ENCODE peak calls at places on chromosomes 11 and 22, in ten cellular contexts. One of them, this sample, is unnamed.

GRCh38 chr11:33802414-33802950 is 28.2 kb upstream of the FBXO3 start:
- DNase-seq in astrocyte of the spinal cord: peak; percentile 92
- DNase-seq in heart left ventricle: no peak
- DNase-seq in tibial nerve: no peak
- DNase-seq in esophagus muscularis mucosa: no peak
- DNase-seq in fibroblast of mammary gland: peak; percentile 84
- DNase-seq in HL-60: peak; percentile 11
- DNase-seq in IMR-90: peak; percentile 88
- DNase-seq in lower lobe of right lung: no peak
- DNase-seq in colonic mucosa: peak; percentile 59
- DNase-seq in this sample: peak; percentile 37

GRCh38 chr11:69530278-69531070 is 49.0 kb downstream of the LINC01488 start:
- DNase-seq in astrocyte of the spinal cord: no peak
- DNase-seq in esophagus muscularis mucosa: no peak
- DNase-seq in tibial nerve: no peak
- DNase-seq in heart left ventricle: no peak
- DNase-seq in colonic mucosa: no peak
- DNase-seq in IMR-90: no peak
- DNase-seq in fibroblast of mammary gland: no peak
- DNase-seq in HL-60: peak; percentile 94
- DNase-seq in lower lobe of right lung: no peak
- DNase-seq in this sample: no peak

GRCh38 chr22:23714596-23715588 is 24.1 kb downstream of the RGL4 start:
- DNase-seq in HL-60: no peak
- DNase-seq in heart left ventricle: no peak
- DNase-seq in lower lobe of right lung: no peak
- DNase-seq in astrocyte of the spinal cord: no peak
- DNase-seq in esophagus muscularis mucosa: no peak
- DNase-seq in fibroblast of mammary gland: no peak
- DNase-seq in colonic mucosa: no peak
- DNase-seq in tibial nerve: no peak
- DNase-seq in IMR-90: no peak
- DNase-seq in this sample: peak; percentile 36

GRCh38 chr11:32087602-32088001 is 3.3 kb upstream of the RCN1 start:
- DNase-seq in esophagus muscularis mucosa: no peak
- DNase-seq in tibial nerve: no peak
- DNase-seq in astrocyte of the spinal cord: peak; percentile 74
- DNase-seq in colonic mucosa: no peak
- DNase-seq in IMR-90: peak; percentile 52
- DNase-seq in fibroblast of mammary gland: peak; percentile 86
- DNase-seq in HL-60: no peak
- DNase-seq in lower lobe of right lung: no peak
- DNase-seq in heart left ventricle: no peak
- DNase-seq in this sample: no peak

GRCh38 chr22:24247564-24248344 is 2.9 kb upstream of the GGT5 start:
- DNase-seq in esophagus muscularis mucosa: peak; percentile 97
- DNase-seq in colonic mucosa: peak; percentile 78
- DNase-seq in fibroblast of mammary gland: peak; percentile 99
- DNase-seq in IMR-90: peak; percentile 95
- DNase-seq in lower lobe of right lung: peak; percentile 93
- DNase-seq in tibial nerve: peak; percentile 87
- DNase-seq in HL-60: peak; percentile 65
- DNase-seq in heart left ventricle: peak; percentile 92
- DNase-seq in astrocyte of the spinal cord: peak; percentile 95
- DNase-seq in this sample: peak; percentile 67

GRCh38 chr11:18369398-18369797 is 25.0 kb upstream of the LDHA start:
- DNase-seq in astrocyte of the spinal cord: no peak
- DNase-seq in HL-60: no peak
- DNase-seq in colonic mucosa: no peak
- DNase-seq in heart left ventricle: no peak
- DNase-seq in IMR-90: no peak
- DNase-seq in tibial nerve: no peak
- DNase-seq in esophagus muscularis mucosa: no peak
- DNase-seq in lower lobe of right lung: no peak
- DNase-seq in fibroblast of mammary gland: no peak
- DNase-seq in this sample: no peak

GRCh38 chr11:122864386-122864785 is 18.2 kb upstream of the JHY start:
- DNase-seq in astrocyte of the spinal cord: no peak
- DNase-seq in lower lobe of right lung: no peak
- DNase-seq in fibroblast of mammary gland: no peak
- DNase-seq in heart left ventricle: no peak
- DNase-seq in IMR-90: no peak
- DNase-seq in esophagus muscularis mucosa: peak; percentile 0
- DNase-seq in tibial nerve: no peak
- DNase-seq in colonic mucosa: no peak
- DNase-seq in HL-60: no peak
- DNase-seq in this sample: no peak

GRCh38 chr11:18522388-18522787 is 4.4 kb downstream of the TSG101 start:
- DNase-seq in fibroblast of mammary gland: peak; percentile 36
- DNase-seq in esophagus muscularis mucosa: no peak
- DNase-seq in colonic mucosa: no peak
- DNase-seq in lower lobe of right lung: no peak
- DNase-seq in tibial nerve: no peak
- DNase-seq in astrocyte of the spinal cord: no peak
- DNase-seq in HL-60: no peak
- DNase-seq in IMR-90: no peak
- DNase-seq in heart left ventricle: no peak
- DNase-seq in this sample: no peak

GRCh38 chr11:117072517-117073218 is 25.6 kb downstream of the SIK3 start:
- DNase-seq in heart left ventricle: no peak
- DNase-seq in lower lobe of right lung: no peak
- DNase-seq in astrocyte of the spinal cord: peak; percentile 92
- DNase-seq in colonic mucosa: no peak
- DNase-seq in fibroblast of mammary gland: peak; percentile 96
- DNase-seq in IMR-90: peak; percentile 96
- DNase-seq in esophagus muscularis mucosa: no peak
- DNase-seq in tibial nerve: no peak
- DNase-seq in HL-60: peak; percentile 71
- DNase-seq in this sample: peak; percentile 26

GRCh38 chr11:83520849-83521248 is 234.7 kb upstream of the CCDC90B start:
- DNase-seq in colonic mucosa: no peak
- DNase-seq in esophagus muscularis mucosa: peak; percentile 66
- DNase-seq in tibial nerve: no peak
- DNase-seq in IMR-90: no peak
- DNase-seq in fibroblast of mammary gland: no peak
- DNase-seq in astrocyte of the spinal cord: no peak
- DNase-seq in lower lobe of right lung: no peak
- DNase-seq in heart left ventricle: no peak
- DNase-seq in HL-60: no peak
- DNase-seq in this sample: no peak

GRCh38 chr11:63641727-63642126 is 27.5 kb upstream of the PLAAT3 start:
- DNase-seq in colonic mucosa: no peak
- DNase-seq in esophagus muscularis mucosa: no peak
- DNase-seq in astrocyte of the spinal cord: peak; percentile 14
- DNase-seq in fibroblast of mammary gland: peak; percentile 37
- DNase-seq in IMR-90: peak; percentile 10
- DNase-seq in HL-60: no peak
- DNase-seq in heart left ventricle: no peak
- DNase-seq in lower lobe of right lung: no peak
- DNase-seq in tibial nerve: no peak
- DNase-seq in this sample: no peak
- TF ChIP-seq CTCF in colonic mucosa: no peak
- TF ChIP-seq CTCF in esophagus muscularis mucosa: peak; percentile 16
- TF ChIP-seq CTCF in astrocyte of the spinal cord: no peak
- TF ChIP-seq CTCF in fibroblast of mammary gland: peak; percentile 2
- TF ChIP-seq CTCF in IMR-90: no peak
- TF ChIP-seq CTCF in HL-60: no peak
- TF ChIP-seq CTCF in heart left ventricle: no peak
- TF ChIP-seq CTCF in lower lobe of right lung: no peak
- TF ChIP-seq CTCF in tibial nerve: no peak
- TF ChIP-seq CTCF in this sample: no peak

GRCh38 chr22:20802922-20803553 is 29.1 kb downstream of the SERPIND1 start:
- DNase-seq in IMR-90: no peak
- DNase-seq in esophagus muscularis mucosa: no peak
- DNase-seq in heart left ventricle: no peak
- DNase-seq in fibroblast of mammary gland: no peak
- DNase-seq in tibial nerve: no peak
- DNase-seq in lower lobe of right lung: no peak
- DNase-seq in astrocyte of the spinal cord: no peak
- DNase-seq in HL-60: no peak
- DNase-seq in colonic mucosa: no peak
- DNase-seq in this sample: no peak

GRCh38 chr22:20804650-20805049 is 30.7 kb downstream of the SERPIND1 start:
- DNase-seq in heart left ventricle: no peak
- DNase-seq in colonic mucosa: no peak
- DNase-seq in lower lobe of right lung: no peak
- DNase-seq in esophagus muscularis mucosa: no peak
- DNase-seq in tibial nerve: no peak
- DNase-seq in IMR-90: no peak
- DNase-seq in HL-60: no peak
- DNase-seq in astrocyte of the spinal cord: no peak
- DNase-seq in fibroblast of mammary gland: no peak
- DNase-seq in this sample: no peak

GRCh38 chr22:20802452-20802851 is 28.5 kb downstream of the SERPIND1 start:
- DNase-seq in astrocyte of the spinal cord: no peak
- DNase-seq in esophagus muscularis mucosa: no peak
- DNase-seq in HL-60: no peak
- DNase-seq in IMR-90: no peak
- DNase-seq in colonic mucosa: no peak
- DNase-seq in fibroblast of mammary gland: no peak
- DNase-seq in heart left ventricle: no peak
- DNase-seq in lower lobe of right lung: no peak
- DNase-seq in tibial nerve: no peak
- DNase-seq in this sample: no peak

GRCh38 chr22:20805972-20806471 is 32.1 kb downstream of the SERPIND1 start:
- DNase-seq in tibial nerve: no peak
- DNase-seq in HL-60: no peak
- DNase-seq in IMR-90: peak; percentile 10
- DNase-seq in esophagus muscularis mucosa: no peak
- DNase-seq in heart left ventricle: no peak
- DNase-seq in fibroblast of mammary gland: peak; percentile 22
- DNase-seq in lower lobe of right lung: no peak
- DNase-seq in colonic mucosa: no peak
- DNase-seq in astrocyte of the spinal cord: no peak
- DNase-seq in this sample: no peak

DNA sequence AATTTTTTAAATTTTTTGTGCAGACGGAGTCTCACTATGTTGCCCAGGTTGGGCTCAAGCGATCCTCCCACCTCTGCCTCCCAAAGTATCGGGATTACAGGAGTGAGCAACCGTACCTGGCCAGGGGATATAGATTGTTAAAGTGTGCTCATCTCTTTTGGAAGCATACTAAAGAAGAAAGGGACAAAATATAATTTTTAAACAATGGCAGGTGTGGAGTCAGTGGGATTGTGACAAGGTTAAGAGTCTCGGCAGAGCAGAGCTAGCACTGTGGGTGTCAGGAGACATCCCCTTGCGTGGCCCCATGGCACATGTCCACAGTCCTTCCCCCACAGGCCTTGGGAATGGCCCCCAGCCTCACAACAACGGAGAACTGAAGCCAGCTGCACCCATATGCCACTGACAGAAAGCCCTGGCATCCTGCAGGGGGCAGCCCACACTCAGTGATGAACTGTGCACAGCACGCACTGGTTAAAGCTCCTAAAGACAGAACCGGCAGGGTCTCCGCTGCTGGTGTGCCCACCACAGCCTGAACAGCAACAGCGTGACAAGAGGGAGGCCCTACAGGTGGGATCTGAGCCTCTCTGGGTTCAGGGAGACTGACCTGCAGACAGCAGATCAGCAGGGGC is 29.9 kb downstream of the SERPIND1 start:
- DNase-seq in colonic mucosa: peak; percentile 36
- DNase-seq in IMR-90: peak; percentile 44
- DNase-seq in tibial nerve: no peak
- DNase-seq in lower lobe of right lung: no peak
- DNase-seq in fibroblast of mammary gland: peak; percentile 41
- DNase-seq in astrocyte of the spinal cord: peak; percentile 13
- DNase-seq in esophagus muscularis mucosa: no peak
- DNase-seq in heart left ventricle: no peak
- DNase-seq in HL-60: peak; percentile 47
- DNase-seq in this sample: peak; percentile 67
- TF ChIP-seq CTCF in colonic mucosa: peak; percentile 29
- TF ChIP-seq CTCF in IMR-90: peak; percentile 60
- TF ChIP-seq CTCF in tibial nerve: peak; percentile 14
- TF ChIP-seq CTCF in lower lobe of right lung: peak; percentile 26
- TF ChIP-seq CTCF in fibroblast of mammary gland: peak; percentile 51
- TF ChIP-seq CTCF in astrocyte of the spinal cord: peak; percentile 69
- TF ChIP-seq CTCF in esophagus muscularis mucosa: no peak
- TF ChIP-seq CTCF in heart left ventricle: peak; percentile 41
- TF ChIP-seq CTCF in HL-60: peak; percentile 38
- TF ChIP-seq CTCF in this sample: peak; percentile 50

DNA sequence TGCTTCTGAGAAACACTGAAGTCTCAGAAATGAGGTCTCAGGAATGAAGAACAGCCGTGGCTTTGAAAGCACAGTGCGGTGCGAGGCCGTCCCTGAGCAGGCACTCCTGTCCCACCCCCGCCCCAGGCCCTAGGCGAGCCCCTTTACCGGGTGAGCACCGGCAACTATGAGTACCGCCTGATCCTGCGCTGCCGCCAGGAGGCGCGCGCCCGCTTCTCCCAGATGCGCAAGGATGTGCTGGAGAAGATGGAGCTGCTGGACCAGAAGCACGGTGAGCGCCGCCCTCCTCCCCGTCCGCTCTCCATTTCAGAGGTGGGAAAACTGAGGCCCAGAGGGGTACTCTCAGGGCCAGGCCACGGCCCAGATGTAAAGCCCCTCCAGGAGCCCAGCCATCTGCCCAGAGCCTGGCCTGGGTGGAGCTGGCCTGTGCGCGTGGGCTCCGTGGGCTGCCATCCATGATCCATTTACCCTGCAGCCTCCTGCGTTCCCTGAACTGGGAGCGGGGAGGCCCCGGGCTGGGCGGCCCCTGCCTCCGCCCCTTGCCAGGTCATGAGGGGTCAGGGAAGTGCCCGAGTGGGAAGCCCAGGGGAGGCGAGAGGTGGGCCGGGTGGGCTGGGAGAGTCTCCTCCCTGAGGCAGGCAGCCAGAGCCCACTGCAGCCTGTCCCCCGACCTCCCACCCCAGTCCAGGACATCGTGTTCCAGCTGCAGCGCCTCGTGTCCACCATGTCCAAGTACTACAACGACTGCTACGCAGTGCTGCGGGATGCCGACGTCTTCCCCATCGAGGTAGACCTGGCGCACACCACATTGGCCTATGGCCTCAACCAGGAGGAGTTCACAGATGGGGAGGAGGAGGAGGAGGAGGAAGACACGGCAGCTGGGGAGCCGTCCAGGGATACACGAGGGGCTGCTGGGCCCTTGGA is 9.5 kb downstream of the SLC16A8 start:
- DNase-seq in esophagus muscularis mucosa: no peak
- DNase-seq in IMR-90: peak; percentile 41
- DNase-seq in HL-60: no peak
- DNase-seq in heart left ventricle: peak; percentile 60
- DNase-seq in lower lobe of right lung: no peak
- DNase-seq in astrocyte of the spinal cord: peak; percentile 36
- DNase-seq in colonic mucosa: no peak
- DNase-seq in tibial nerve: no peak
- DNase-seq in fibroblast of mammary gland: no peak
- DNase-seq in this sample: no peak
- TF ChIP-seq CTCF in esophagus muscularis mucosa: peak; percentile 16
- TF ChIP-seq CTCF in IMR-90: peak; percentile 57
- TF ChIP-seq CTCF in HL-60: no peak
- TF ChIP-seq CTCF in heart left ventricle: no peak
- TF ChIP-seq CTCF in lower lobe of right lung: peak; percentile 6
- TF ChIP-seq CTCF in astrocyte of the spinal cord: peak; percentile 69
- TF ChIP-seq CTCF in colonic mucosa: no peak
- TF ChIP-seq CTCF in tibial nerve: no peak
- TF ChIP-seq CTCF in fibroblast of mammary gland: peak; percentile 20
- TF ChIP-seq CTCF in this sample: no peak

DNA sequence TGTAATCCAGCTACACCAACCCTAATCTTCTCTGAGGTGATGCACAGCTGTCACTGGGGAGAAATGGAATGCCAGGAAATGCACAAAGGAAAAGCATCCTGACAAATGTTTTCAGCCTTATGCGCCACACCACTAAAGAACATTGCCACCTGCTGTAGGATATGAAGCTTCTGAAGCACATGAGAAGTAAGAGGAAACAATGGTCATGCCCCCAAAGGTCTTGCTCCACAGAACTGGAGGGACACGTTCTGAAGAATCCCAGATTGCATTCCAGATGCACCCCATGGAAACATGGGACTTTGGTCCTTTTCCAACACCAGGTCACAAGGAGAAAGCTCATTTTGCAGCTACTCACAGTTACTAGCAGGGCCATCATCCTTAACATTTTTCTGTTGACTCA is 48.7 kb upstream of the ZBED5 start:
- DNase-seq in esophagus muscularis mucosa: no peak
- DNase-seq in fibroblast of mammary gland: peak; percentile 71
- DNase-seq in colonic mucosa: no peak
- DNase-seq in astrocyte of the spinal cord: peak; percentile 40
- DNase-seq in lower lobe of right lung: no peak
- DNase-seq in HL-60: no peak
- DNase-seq in heart left ventricle: no peak
- DNase-seq in tibial nerve: no peak
- DNase-seq in IMR-90: peak; percentile 56
- DNase-seq in this sample: no peak
- TF ChIP-seq CTCF in esophagus muscularis mucosa: peak; percentile 38
- TF ChIP-seq CTCF in fibroblast of mammary gland: peak; percentile 22
- TF ChIP-seq CTCF in colonic mucosa: no peak
- TF ChIP-seq CTCF in astrocyte of the spinal cord: peak; percentile 31
- TF ChIP-seq CTCF in lower lobe of right lung: peak; percentile 11
- TF ChIP-seq CTCF in HL-60: no peak
- TF ChIP-seq CTCF in heart left ventricle: no peak
- TF ChIP-seq CTCF in tibial nerve: no peak
- TF ChIP-seq CTCF in IMR-90: no peak
- TF ChIP-seq CTCF in this sample: no peak